ENCODE peak calls at places on chromosomes 12 and 14, in four cellular contexts. One of them, this sample, is unnamed.

GRCh38 chr12:104049278-104050257 is at the start of gene GLT8D2:
- DNase-seq in GM23338: peak
- DNase-seq in lower leg skin: no peak
- DNase-seq in bronchial epithelial cell: peak
- DNase-seq in this sample: peak

GRCh38 chr12:104411826-104412626 is 44.7 kb upstream of the CHST11 start:
- DNase-seq in GM23338: no peak
- DNase-seq in lower leg skin: no peak
- DNase-seq in bronchial epithelial cell: peak
- DNase-seq in this sample: no peak

GRCh38 chr12:91133871-91134270 is 22.6 kb upstream of the LUM start:
- DNase-seq in GM23338: no peak
- DNase-seq in lower leg skin: no peak
- DNase-seq in bronchial epithelial cell: no peak
- DNase-seq in this sample: no peak

GRCh38 chr14:59339526-59339925 is 125.7 kb downstream of the GPR135 start:
- DNase-seq in GM23338: no peak
- DNase-seq in lower leg skin: no peak
- DNase-seq in bronchial epithelial cell: no peak
- DNase-seq in this sample: no peak

GRCh38 chr14:36503771-36504741 is 16.0 kb downstream of the NKX2-1 start:
- DNase-seq in GM23338: peak
- DNase-seq in lower leg skin: no peak
- DNase-seq in bronchial epithelial cell: no peak
- DNase-seq in this sample: no peak

GRCh38 chr12:107553211-107553765 is 132.3 kb upstream of the PWP1 start:
- DNase-seq in GM23338: no peak
- DNase-seq in lower leg skin: no peak
- DNase-seq in bronchial epithelial cell: no peak
- DNase-seq in this sample: no peak

GRCh38 chr14:72957213-72957612 is 30.9 kb downstream of the DCAF4 start:
- DNase-seq in GM23338: no peak
- DNase-seq in lower leg skin: no peak
- DNase-seq in bronchial epithelial cell: no peak
- DNase-seq in this sample: no peak

GRCh38 chr12:57850924-57851323 is 4.4 kb upstream of the CTDSP2 start:
- DNase-seq in GM23338: peak
- DNase-seq in lower leg skin: no peak
- DNase-seq in bronchial epithelial cell: no peak
- DNase-seq in this sample: no peak

GRCh38 chr14:63432888-63433552 is 110.2 kb downstream of the PPP2R5E start:
- DNase-seq in GM23338: no peak
- DNase-seq in lower leg skin: no peak
- DNase-seq in bronchial epithelial cell: no peak
- DNase-seq in this sample: no peak

GRCh38 chr12:94929780-94930179 is 73.7 kb downstream of the NDUFA12 start:
- DNase-seq in GM23338: no peak
- DNase-seq in lower leg skin: no peak
- DNase-seq in bronchial epithelial cell: no peak
- DNase-seq in this sample: no peak

GRCh38 chr12:96212456-96213375 is 18.5 kb downstream of the ELK3 start:
- DNase-seq in GM23338: no peak
- DNase-seq in lower leg skin: no peak
- DNase-seq in bronchial epithelial cell: no peak
- DNase-seq in this sample: no peak

GRCh38 chr12:51080136-51080535 is 3.3 kb downstream of the CSRNP2 start:
- DNase-seq in GM23338: no peak
- DNase-seq in lower leg skin: no peak
- DNase-seq in bronchial epithelial cell: no peak
- DNase-seq in this sample: no peak

GRCh38 chr12:117032593-117033381 is 66.4 kb downstream of the TESC start:
- DNase-seq in GM23338: peak
- DNase-seq in lower leg skin: no peak
- DNase-seq in bronchial epithelial cell: no peak
- DNase-seq in this sample: no peak

GRCh38 chr14:54564799-54565235 is 2.1 kb upstream of the SAMD4A start:
- DNase-seq in GM23338: no peak
- DNase-seq in lower leg skin: peak
- DNase-seq in bronchial epithelial cell: peak
- DNase-seq in this sample: no peak

GRCh38 chr14:54566152-54566409 is 847 bp upstream of the SAMD4A start:
- DNase-seq in GM23338: no peak
- DNase-seq in lower leg skin: no peak
- DNase-seq in bronchial epithelial cell: no peak
- DNase-seq in this sample: no peak

GRCh38 chr14:54566410-54567223 is at the start of gene SAMD4A:
- DNase-seq in GM23338: peak
- DNase-seq in lower leg skin: peak
- DNase-seq in bronchial epithelial cell: peak
- DNase-seq in this sample: peak

GRCh38 chr14:54564071-54564798 is 2.7 kb upstream of the SAMD4A start:
- DNase-seq in GM23338: peak
- DNase-seq in lower leg skin: no peak
- DNase-seq in bronchial epithelial cell: peak
- DNase-seq in this sample: no peak

DNA sequence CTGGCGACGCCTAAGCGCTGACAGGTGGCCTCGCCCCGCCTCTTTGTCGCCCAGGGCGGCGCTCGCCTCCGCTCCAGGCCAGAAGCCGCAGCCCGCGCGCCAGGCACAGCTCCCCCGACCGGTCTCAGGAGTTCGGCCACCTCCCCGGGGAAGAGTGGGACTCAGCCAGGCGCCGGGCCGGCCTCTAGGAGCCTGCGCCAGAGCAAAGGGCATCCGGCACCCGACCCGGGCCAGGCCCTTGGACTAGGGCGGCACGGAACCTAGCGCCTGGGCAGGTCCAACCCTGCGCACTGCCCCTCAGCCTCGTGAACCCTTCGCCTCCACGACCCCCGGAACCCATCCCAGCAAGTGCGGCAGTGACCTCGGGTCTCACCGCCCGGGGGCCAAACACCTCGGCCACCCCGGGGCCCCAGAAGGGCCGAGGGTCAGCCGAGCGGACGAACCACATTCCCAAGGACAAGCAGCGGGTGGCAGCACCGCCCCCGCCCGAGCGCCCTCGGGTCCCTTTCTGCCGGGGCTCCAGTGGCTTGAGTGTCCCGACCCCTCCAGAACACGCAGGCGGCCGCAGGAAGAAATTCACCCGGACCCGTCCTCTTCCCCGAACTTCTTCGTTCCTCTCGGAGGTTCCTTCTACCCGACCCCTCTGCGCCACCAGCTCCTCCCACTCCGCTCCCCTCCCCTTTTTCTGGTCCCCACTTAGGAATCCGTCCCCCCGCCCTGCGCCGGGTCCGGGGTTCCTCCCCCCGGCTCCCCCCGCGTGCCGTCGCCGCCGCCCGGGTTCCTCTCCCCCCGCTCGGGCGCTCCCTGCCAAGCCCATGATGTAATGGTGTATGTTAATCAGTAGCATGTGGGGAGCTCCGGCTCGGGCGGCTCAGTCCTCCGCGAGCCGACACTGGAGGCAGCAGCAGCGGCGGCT is 1.4 kb upstream of the SAMD4A start:
- DNase-seq in GM23338: peak
- DNase-seq in lower leg skin: peak
- DNase-seq in bronchial epithelial cell: peak
- DNase-seq in this sample: peak
- TF ChIP-seq CTCF in GM23338: no peak
- TF ChIP-seq CTCF in lower leg skin: no peak
- TF ChIP-seq CTCF in bronchial epithelial cell: no peak
- TF ChIP-seq CTCF in this sample: no peak

GRCh38 chr12:29278673-29279420 is 102.1 kb downstream of the ERGIC2 start:
- DNase-seq in GM23338: no peak
- DNase-seq in lower leg skin: no peak
- DNase-seq in bronchial epithelial cell: no peak
- DNase-seq in this sample: no peak
- TF ChIP-seq CTCF in GM23338: no peak
- TF ChIP-seq CTCF in lower leg skin: no peak
- TF ChIP-seq CTCF in bronchial epithelial cell: no peak
- TF ChIP-seq CTCF in this sample: no peak

GRCh38 chr12:127623362-127623761 is 643.6 kb upstream of the TMEM132C start:
- DNase-seq in GM23338: no peak
- DNase-seq in lower leg skin: no peak
- DNase-seq in bronchial epithelial cell: no peak
- DNase-seq in this sample: no peak
- TF ChIP-seq CTCF in GM23338: no peak
- TF ChIP-seq CTCF in lower leg skin: no peak
- TF ChIP-seq CTCF in bronchial epithelial cell: no peak
- TF ChIP-seq CTCF in this sample: no peak

DNA sequence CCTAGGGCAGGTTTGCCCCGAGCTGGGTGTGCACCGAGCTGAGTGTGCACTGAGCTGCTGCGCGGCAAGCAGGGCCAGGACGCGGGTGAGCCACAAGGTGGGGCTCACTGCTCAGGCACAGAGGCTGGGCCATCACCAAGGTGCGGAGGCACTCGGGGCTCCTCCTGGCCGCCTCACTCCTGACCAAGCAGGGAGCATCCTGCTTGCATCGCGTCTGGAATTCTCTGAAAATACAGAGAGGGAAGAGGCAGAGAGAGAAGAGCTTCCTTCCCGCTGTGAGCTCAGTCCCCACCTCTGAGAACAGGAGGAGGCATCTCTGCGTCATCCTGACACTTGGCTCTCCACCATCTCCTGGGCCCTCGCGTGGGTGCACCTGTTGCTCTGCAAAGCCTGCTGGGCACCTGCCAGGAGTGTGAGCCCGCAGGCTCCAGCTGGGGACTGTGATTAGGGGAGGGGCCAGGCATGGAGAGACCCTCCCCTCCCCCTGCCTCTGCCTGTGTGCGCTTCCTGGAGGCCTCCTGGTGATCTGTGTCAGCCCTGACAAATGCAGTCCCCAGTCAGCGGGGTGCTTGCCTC is 116.3 kb downstream of the GLT1D1 start:
- DNase-seq in GM23338: peak
- DNase-seq in lower leg skin: no peak
- DNase-seq in bronchial epithelial cell: no peak
- DNase-seq in this sample: no peak
- TF ChIP-seq CTCF in GM23338: peak
- TF ChIP-seq CTCF in lower leg skin: no peak
- TF ChIP-seq CTCF in bronchial epithelial cell: no peak
- TF ChIP-seq CTCF in this sample: no peak

DNA sequence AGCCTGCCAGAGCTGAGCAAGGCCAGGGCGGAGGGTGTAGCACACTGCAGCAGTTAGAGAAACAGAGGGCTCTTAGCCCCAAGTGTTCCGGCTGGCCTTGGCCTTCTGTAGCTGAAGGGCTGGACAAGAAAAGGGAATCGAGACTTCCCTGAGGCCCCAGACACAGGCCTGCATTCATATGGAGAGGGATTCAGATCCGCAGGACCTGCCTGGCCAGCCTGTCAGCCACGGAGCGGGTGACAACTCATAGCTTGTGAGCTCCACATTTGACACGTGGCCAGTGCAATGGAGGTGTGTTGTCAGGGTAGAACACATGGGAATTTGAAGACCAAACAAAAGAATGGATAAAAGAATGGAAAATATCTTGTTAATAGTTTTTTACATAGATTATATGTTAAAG is 182.2 kb upstream of the GSC start:
- DNase-seq in GM23338: no peak
- DNase-seq in lower leg skin: no peak
- DNase-seq in bronchial epithelial cell: no peak
- DNase-seq in this sample: no peak
- TF ChIP-seq CTCF in GM23338: no peak
- TF ChIP-seq CTCF in lower leg skin: no peak
- TF ChIP-seq CTCF in bronchial epithelial cell: no peak
- TF ChIP-seq CTCF in this sample: no peak

GRCh38 chr14:24817638-24818053 is 183.7 kb upstream of the GZMB start:
- DNase-seq in GM23338: peak
- DNase-seq in lower leg skin: no peak
- DNase-seq in bronchial epithelial cell: no peak
- DNase-seq in this sample: no peak
- TF ChIP-seq CTCF in GM23338: no peak
- TF ChIP-seq CTCF in lower leg skin: no peak
- TF ChIP-seq CTCF in bronchial epithelial cell: peak
- TF ChIP-seq CTCF in this sample: no peak

DNA sequence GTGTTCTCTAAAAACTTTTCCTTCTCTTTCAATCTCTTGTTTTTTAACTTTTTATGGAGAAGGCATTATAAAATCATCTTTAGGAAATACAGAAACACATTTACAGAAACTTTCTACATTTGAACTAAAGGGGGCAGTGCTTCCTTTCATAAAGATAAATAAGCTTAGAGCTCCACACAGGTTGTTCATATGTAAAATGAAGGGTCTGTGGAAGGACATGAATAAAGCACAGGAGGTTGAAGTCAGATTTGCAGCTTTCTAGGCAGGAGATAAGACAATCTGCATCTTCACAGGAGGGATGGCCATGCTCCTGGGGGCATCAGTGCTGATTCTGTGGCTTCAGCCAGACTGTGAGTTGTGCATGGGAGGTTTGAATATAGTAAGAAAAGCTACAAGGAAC is 426.0 kb downstream of the DAD1 start:
- DNase-seq in GM23338: peak
- DNase-seq in lower leg skin: no peak
- DNase-seq in bronchial epithelial cell: peak
- DNase-seq in this sample: no peak
- TF ChIP-seq CTCF in GM23338: peak
- TF ChIP-seq CTCF in lower leg skin: no peak
- TF ChIP-seq CTCF in bronchial epithelial cell: no peak
- TF ChIP-seq CTCF in this sample: no peak

This sample was measured in mesothelial cell of epicardium.